ENCODE peak calls at places on chromosome 1, in ten cellular contexts. J is NCI-H2107; S is amniotic stem cell; T is Caki2; W is iris pigment epithelial cell; X is stimulated activated CD4-positive, alpha-beta T cell treated with anti-CD3 and anti-CD28 coated beads, Interleukin-2, amount 100 ng/mL, for 48 hours; M is upper lobe of right lung; Q is fibroblast of pulmonary artery; O is activated gamma-delta T cell; F is fibroblast of mammary gland. G is an unnamed sample.

GRCh38 chr1:234919061-234919755 is 209.4 kb downstream of the TOMM20 start:
- DNase-seq in J (no peak), S (no peak), T (no peak), W (no peak), X (no peak), M (peak; percentile 60), Q (no peak), O (no peak), F (no peak), G (no peak)

GRCh38 chr1:87337606-87338005 is 8.9 kb downstream of the LMO4 start:
- DNase-seq in J (no peak), S (no peak), T (no peak), W (no peak), X (no peak), M (no peak), Q (no peak), O (no peak), F (no peak), G (no peak)

GRCh38 chr1:75502776-75503175 is 108.1 kb downstream of the SLC44A5 start:
- DNase-seq in J (no peak), S (no peak), T (peak; percentile 65), W (peak; percentile 62), X (no peak), M (no peak), Q (peak; percentile 68), O (no peak), F (no peak), G (no peak)

GRCh38 chr1:155177192-155177917 is 3.7 kb downstream of the TRIM46 start:
- DNase-seq in J (no peak), S (no peak), T (no peak), W (no peak), X (no peak), M (peak; percentile 83), Q (no peak), O (no peak), F (no peak), G (no peak)

GRCh38 chr1:235601087-235601486 is 48.5 kb downstream of the GNG4 start:
- DNase-seq in J (no peak), S (no peak), T (no peak), W (no peak), X (peak; percentile 7), M (no peak), Q (peak; percentile 21), O (no peak), F (no peak), G (peak; percentile 70)

GRCh38 chr1:236039736-236040670 is 24.9 kb downstream of the NID1 start:
- DNase-seq in J (no peak), S (no peak), T (no peak), W (peak; percentile 91), X (no peak), M (no peak), Q (no peak), O (no peak), F (peak; percentile 94), G (no peak)

GRCh38 chr1:22318279-22318983 is 133.2 kb upstream of the ZBTB40 start:
- DNase-seq in J (no peak), S (no peak), T (no peak), W (no peak), X (no peak), M (no peak), Q (no peak), O (no peak), F (no peak), G (peak; percentile 76)

GRCh38 chr1:82219841-82220240 is 419.1 kb downstream of the ADGRL2 start:
- DNase-seq in J (no peak), S (no peak), T (no peak), W (no peak), X (no peak), M (no peak), Q (no peak), O (no peak), F (no peak), G (no peak)